ENCODE peak calls at places on chromosome 1, in ten cellular contexts. P is AG20443, A is cardiac muscle cell, U is body of pancreas, S is Daoy, W is GM10248, X is OCI-LY7, V is iPS-NIHi11, J is EL, Z is T-helper 9 cell. B is an unnamed sample.

GRCh38 chr1:78038071-78038470 is 7.7 kb upstream of the GIPC2 start:
- DNase-seq in P (no peak), S (no peak), X (no peak), J (peak), V (no peak), U (no peak), W (no peak), Z (no peak), A (no peak), B (no peak)

GRCh38 chr1:12314328-12314903 is 84.6 kb downstream of the VPS13D start:
- DNase-seq in A (peak), U (no peak), X (peak), W (peak), S (no peak), Z (no peak), P (peak), V (no peak), J (peak), B (no peak)

GRCh38 chr1:170032531-170033295 is 41.8 kb downstream of the KIFAP3 start:
- DNase-seq in P (peak), Z (no peak), X (no peak), S (no peak), A (no peak), W (no peak), U (no peak), V (no peak), J (peak), B (no peak)

GRCh38 chr1:41495171-41495948 is 10.9 kb upstream of the EDN2 start:
- DNase-seq in V (peak), J (peak), U (peak), A (peak), W (no peak), P (no peak), Z (no peak), S (peak), X (no peak), B (no peak)

GRCh38 chr1:237864338-237865244 is 26.1 kb downstream of the ZP4 start:
- DNase-seq in P (peak), X (no peak), W (peak), U (peak), S (peak), A (peak), Z (no peak), V (peak), J (peak), B (peak)

GRCh38 chr1:193458628-193459027 is 272.2 kb upstream of the B3GALT2 start:
- DNase-seq in J (no peak), U (no peak), X (no peak), P (no peak), W (no peak), S (peak), V (no peak), Z (no peak), A (no peak), B (no peak)

GRCh38 chr1:54989473-54989872 is 9.0 kb downstream of the TMEM61 start:
- DNase-seq in Z (no peak), A (no peak), W (no peak), X (no peak), V (no peak), J (no peak), S (no peak), U (peak), P (no peak), B (no peak)

GRCh38 chr1:119453021-119453420 is 38.1 kb downstream of the HSD3B2 start:
- DNase-seq in J (peak), V (no peak), W (no peak), X (no peak), A (no peak), P (peak), U (no peak), Z (no peak), S (peak), B (no peak)

GRCh38 chr1:174953657-174954435 is 45.9 kb upstream of the CACYBP start:
- DNase-seq in V (no peak), P (no peak), W (no peak), U (no peak), S (no peak), J (no peak), A (no peak), Z (no peak), X (no peak), B (no peak)

GRCh38 chr1:40692429-40692905 is 963 bp downstream of the NFYC start:
- DNase-seq in P (peak), W (no peak), V (no peak), J (no peak), U (no peak), S (no peak), A (peak), X (no peak), Z (no peak), B (no peak)

GRCh38 chr1:108962681-108963051 is 618 bp downstream of the CLCC1 start:
- DNase-seq in X (peak), V (no peak), S (peak), P (no peak), J (no peak), A (no peak), U (peak), Z (peak), W (no peak), B (peak)

GRCh38 chr1:211192227-211192626 is 58.3 kb upstream of the KCNH1 start:
- DNase-seq in A (no peak), Z (no peak), V (no peak), P (no peak), S (no peak), J (no peak), X (no peak), U (no peak), W (no peak), B (no peak)

GRCh38 chr1:6029351-6029750 is 16.3 kb upstream of the KCNAB2 start:
- DNase-seq in V (no peak), X (no peak), U (no peak), A (no peak), Z (no peak), W (no peak), P (no peak), J (no peak), S (no peak), B (no peak)

GRCh38 chr1:188295157-188295556 is 1466.4 kb downstream of the PLA2G4A start:
- DNase-seq in V (peak), Z (no peak), J (no peak), X (no peak), P (no peak), A (no peak), W (no peak), S (no peak), U (no peak), B (no peak)

GRCh38 chr1:192554904-192555303 is 20.7 kb upstream of the RGS1 start:
- DNase-seq in X (no peak), A (no peak), V (no peak), S (no peak), W (no peak), J (no peak), Z (no peak), U (no peak), P (no peak), B (no peak)